ENCODE peak calls at places on chromosomes 3 and 15, in six cellular contexts. F is activated CD4-positive, alpha-beta T cell treated with anti-CD3 and anti-CD28 coated beads, Interleukin-2, amount 50 U/mL, for 4 hours; P is pancreas; V is AG04450; J is activated CD8-positive, alpha-beta memory T cell treated with anti-CD3 and anti-CD28 coated beads, Interleukin-2, amount 10 ng/mL, durations not matched to agents 7 days and 5 days; C is naive thymus-derived CD8-positive, alpha-beta T cell. H is an unnamed sample.

GRCh38 chr15:50112488-50113186 is 6.4 kb downstream of the ATP8B4 start:
- DNase-seq in P (no peak), C (no peak), V (no peak), F (no peak), J (no peak), H (no peak)

GRCh38 chr3:69774029-69774428 is 34.8 kb downstream of the MITF start:
- DNase-seq in P (no peak), J (no peak), V (no peak), F (no peak), C (no peak), H (no peak)

GRCh38 chr15:71080166-71080565 is 35.1 kb upstream of the THSD4 start:
- DNase-seq in F (no peak), P (no peak), C (no peak), J (no peak), V (no peak), H (no peak)

GRCh38 chr15:25787855-25788521 is 75.1 kb downstream of the ATP10A start:
- DNase-seq in F (no peak), J (no peak), P (no peak), C (no peak), V (no peak), H (no peak)

GRCh38 chr3:56962200-56962599 is 98.3 kb upstream of the SPATA12 start:
- DNase-seq in F (no peak), P (no peak), C (no peak), J (no peak), V (no peak), H (peak; percentile 60)

GRCh38 chr3:106323586-106323985 is 454.8 kb upstream of the CBLB start:
- DNase-seq in F (no peak), P (no peak), J (no peak), V (no peak), C (no peak), H (no peak)

GRCh38 chr3:45084820-45085816 is 59.0 kb downstream of the CLEC3B start:
- DNase-seq in C (no peak), J (no peak), F (no peak), V (peak; percentile 85), P (no peak), H (no peak)

GRCh38 chr15:93150910-93151309 is 61.9 kb upstream of the RGMA start:
- DNase-seq in F (no peak), C (no peak), V (no peak), J (no peak), P (no peak), H (no peak)

GRCh38 chr15:58423858-58424608 is 7.8 kb upstream of the LIPC start:
- DNase-seq in J (no peak), V (no peak), P (peak; percentile 44), F (no peak), C (no peak), H (no peak)

GRCh38 chr3:114144909-114145688 is 33.8 kb downstream of the DRD3 start:
- DNase-seq in J (peak; percentile 68), C (no peak), P (no peak), F (no peak), V (peak; percentile 68), H (no peak)

GRCh38 chr3:38549082-38549481 is 52.9 kb downstream of the EXOG start:
- DNase-seq in J (no peak), F (no peak), P (no peak), C (no peak), V (no peak), H (peak; percentile 29)